ENCODE peak calls at places on chromosomes 12 and 14, in four cellular contexts. One of them, this sample, is unnamed.

GRCh38 chr14:105485720-105486332 is 860 bp upstream of the CRIP1 start:
- DNase-seq in lower leg skin: peak; percentile 23
- DNase-seq in mucosa of descending colon: peak; percentile 41
- DNase-seq in hepatic stellate cell: peak; percentile 65
- DNase-seq in this sample: no peak

GRCh38 chr12:123033392-123034021 is 53.0 kb downstream of the ARL6IP4 start:
- DNase-seq in lower leg skin: no peak
- DNase-seq in mucosa of descending colon: no peak
- DNase-seq in hepatic stellate cell: no peak
- DNase-seq in this sample: no peak

GRCh38 chr14:100836961-100837811 is 11.3 kb downstream of the MEG3 start:
- DNase-seq in lower leg skin: no peak
- DNase-seq in mucosa of descending colon: no peak
- DNase-seq in hepatic stellate cell: no peak
- DNase-seq in this sample: no peak

GRCh38 chr14:96088911-96089310 is 49.7 kb downstream of the C14orf132 start:
- DNase-seq in lower leg skin: no peak
- DNase-seq in mucosa of descending colon: no peak
- DNase-seq in hepatic stellate cell: no peak
- DNase-seq in this sample: no peak

GRCh38 chr12:122028601-122029560 is 7.2 kb downstream of the BCL7A start:
- DNase-seq in lower leg skin: no peak
- DNase-seq in mucosa of descending colon: no peak
- DNase-seq in hepatic stellate cell: no peak
- DNase-seq in this sample: no peak

GRCh38 chr14:99549684-99550083 is 54.3 kb downstream of the CCDC85C start:
- DNase-seq in lower leg skin: no peak
- DNase-seq in mucosa of descending colon: no peak
- DNase-seq in hepatic stellate cell: no peak
- DNase-seq in this sample: no peak

GRCh38 chr12:94650143-94651056 is at the start of gene TMCC3:
- DNase-seq in lower leg skin: no peak
- DNase-seq in mucosa of descending colon: peak; percentile 73
- DNase-seq in hepatic stellate cell: peak; percentile 29
- DNase-seq in this sample: peak; percentile 70

GRCh38 chr14:98018626-98019025 is 1221.4 kb downstream of the VRK1 start:
- DNase-seq in lower leg skin: no peak
- DNase-seq in mucosa of descending colon: no peak
- DNase-seq in hepatic stellate cell: no peak
- DNase-seq in this sample: no peak

GRCh38 chr14:68520637-68521556 is 272.0 kb downstream of the ZFP36L1 start:
- DNase-seq in lower leg skin: no peak
- DNase-seq in mucosa of descending colon: peak; percentile 43
- DNase-seq in hepatic stellate cell: no peak
- DNase-seq in this sample: no peak

GRCh38 chr12:84910549-84911241 is 1.9 kb downstream of the SLC6A15 start:
- DNase-seq in lower leg skin: no peak
- DNase-seq in mucosa of descending colon: no peak
- DNase-seq in hepatic stellate cell: no peak
- DNase-seq in this sample: no peak

GRCh38 chr14:75226755-75227544 is 50.5 kb upstream of the TMED10 start:
- DNase-seq in lower leg skin: no peak
- DNase-seq in mucosa of descending colon: peak; percentile 75
- DNase-seq in hepatic stellate cell: no peak
- DNase-seq in this sample: no peak

GRCh38 chr12:108267449-108267848 is 71.7 kb downstream of the CMKLR1 start:
- DNase-seq in lower leg skin: no peak
- DNase-seq in mucosa of descending colon: no peak
- DNase-seq in hepatic stellate cell: no peak
- DNase-seq in this sample: no peak